ENCODE peak calls at places on chromosomes 11 and 22, in eight cellular contexts. One of them, this sample, is unnamed. For H3K4me1, the result is how much of the 10 kb centered on the place peaks cover.

GRCh38 chr22:29079218-29079901 is 6.5 kb downstream of the KREMEN1 start:
- DNase-seq in spleen: no peak
- DNase-seq in esophagus muscularis mucosa: no peak
- DNase-seq in prostate gland: peak
- DNase-seq in vagina: no peak
- DNase-seq in sigmoid colon: no peak
- DNase-seq in endothelial cell of umbilical vein: no peak
- DNase-seq in HCT116: no peak
- DNase-seq in this sample: no peak

GRCh38 chr22:48660104-48660794 is 1167.4 kb downstream of the BRD1 start:
- DNase-seq in vagina: no peak
- DNase-seq in sigmoid colon: no peak
- DNase-seq in spleen: no peak
- DNase-seq in prostate gland: no peak
- DNase-seq in endothelial cell of umbilical vein: no peak
- DNase-seq in HCT116: no peak
- DNase-seq in esophagus muscularis mucosa: no peak
- DNase-seq in this sample: no peak

GRCh38 chr22:34099278-34099677 is 179.0 kb upstream of the LARGE1 start:
- DNase-seq in prostate gland: peak
- DNase-seq in vagina: no peak
- DNase-seq in spleen: no peak
- DNase-seq in sigmoid colon: no peak
- DNase-seq in esophagus muscularis mucosa: peak
- DNase-seq in endothelial cell of umbilical vein: no peak
- DNase-seq in HCT116: no peak
- DNase-seq in this sample: no peak

GRCh38 chr11:11408436-11409221 is 55.6 kb upstream of the CSNK2A3 start:
- DNase-seq in prostate gland: no peak
- DNase-seq in HCT116: no peak
- DNase-seq in esophagus muscularis mucosa: no peak
- DNase-seq in endothelial cell of umbilical vein: no peak
- DNase-seq in vagina: no peak
- DNase-seq in spleen: no peak
- DNase-seq in sigmoid colon: no peak
- DNase-seq in this sample: no peak

GRCh38 chr22:19405652-19406051 is 25.9 kb downstream of the HIRA start:
- DNase-seq in prostate gland: no peak
- DNase-seq in esophagus muscularis mucosa: no peak
- DNase-seq in spleen: no peak
- DNase-seq in HCT116: no peak
- DNase-seq in sigmoid colon: no peak
- DNase-seq in vagina: no peak
- DNase-seq in endothelial cell of umbilical vein: no peak
- DNase-seq in this sample: no peak

GRCh38 chr11:76419896-76420295 is 24.9 kb upstream of the EMSY start:
- DNase-seq in endothelial cell of umbilical vein: peak
- DNase-seq in esophagus muscularis mucosa: no peak
- DNase-seq in prostate gland: no peak
- DNase-seq in spleen: no peak
- DNase-seq in sigmoid colon: no peak
- DNase-seq in HCT116: no peak
- DNase-seq in vagina: no peak
- DNase-seq in this sample: no peak

GRCh38 chr11:49208006-49208721 is at the start of gene FOLH1:
- DNase-seq in prostate gland: peak
- DNase-seq in HCT116: no peak
- DNase-seq in esophagus muscularis mucosa: no peak
- DNase-seq in vagina: no peak
- DNase-seq in spleen: peak
- DNase-seq in endothelial cell of umbilical vein: peak
- DNase-seq in sigmoid colon: peak
- DNase-seq in this sample: no peak

GRCh38 chr22:17411213-17411612 is 42.0 kb downstream of the CECR2 start:
- DNase-seq in spleen: no peak
- DNase-seq in endothelial cell of umbilical vein: no peak
- DNase-seq in esophagus muscularis mucosa: no peak
- DNase-seq in HCT116: no peak
- DNase-seq in vagina: no peak
- DNase-seq in sigmoid colon: no peak
- DNase-seq in prostate gland: no peak
- DNase-seq in this sample: no peak

GRCh38 chr11:110453684-110454354 is 24.1 kb downstream of the FDX1 start:
- DNase-seq in HCT116: no peak
- DNase-seq in prostate gland: no peak
- DNase-seq in vagina: no peak
- DNase-seq in esophagus muscularis mucosa: no peak
- DNase-seq in spleen: no peak
- DNase-seq in endothelial cell of umbilical vein: no peak
- DNase-seq in sigmoid colon: no peak
- DNase-seq in this sample: no peak

GRCh38 chr11:108853864-108854263 is 189.0 kb downstream of the DDX10 start:
- DNase-seq in sigmoid colon: no peak
- DNase-seq in vagina: no peak
- DNase-seq in spleen: no peak
- DNase-seq in prostate gland: peak
- DNase-seq in endothelial cell of umbilical vein: peak
- DNase-seq in HCT116: no peak
- DNase-seq in esophagus muscularis mucosa: no peak
- DNase-seq in this sample: no peak

GRCh38 chr11:26931248-26931631 is 62.7 kb upstream of the FIBIN start:
- DNase-seq in prostate gland: no peak
- DNase-seq in endothelial cell of umbilical vein: no peak
- DNase-seq in spleen: no peak
- DNase-seq in vagina: no peak
- DNase-seq in HCT116: no peak
- DNase-seq in esophagus muscularis mucosa: no peak
- DNase-seq in sigmoid colon: no peak
- DNase-seq in this sample: no peak

GRCh38 chr22:25558341-25558740 is 6.1 kb upstream of the GRK3 start:
- DNase-seq in prostate gland: no peak
- DNase-seq in HCT116: no peak
- DNase-seq in sigmoid colon: no peak
- DNase-seq in spleen: no peak
- DNase-seq in vagina: no peak
- DNase-seq in endothelial cell of umbilical vein: no peak
- DNase-seq in esophagus muscularis mucosa: no peak
- DNase-seq in this sample: no peak

GRCh38 chr11:64356498-64357411 is 2.2 kb upstream of the RPS6KA4 start:
- DNase-seq in endothelial cell of umbilical vein: peak
- DNase-seq in vagina: no peak
- DNase-seq in prostate gland: no peak
- DNase-seq in sigmoid colon: no peak
- DNase-seq in spleen: no peak
- DNase-seq in esophagus muscularis mucosa: no peak
- DNase-seq in HCT116: peak
- DNase-seq in this sample: no peak

GRCh38 chr22:46113910-46114517 is 36.3 kb upstream of the PPARA start:
- DNase-seq in endothelial cell of umbilical vein: no peak
- DNase-seq in spleen: no peak
- DNase-seq in sigmoid colon: peak
- DNase-seq in HCT116: no peak
- DNase-seq in prostate gland: no peak
- DNase-seq in vagina: no peak
- DNase-seq in esophagus muscularis mucosa: no peak
- DNase-seq in this sample: no peak

GRCh38 chr22:27460596-27461347 is 340.8 kb downstream of the MN1 start:
- DNase-seq in spleen: no peak
- DNase-seq in prostate gland: no peak
- DNase-seq in endothelial cell of umbilical vein: no peak
- DNase-seq in sigmoid colon: peak
- DNase-seq in esophagus muscularis mucosa: no peak
- DNase-seq in vagina: no peak
- DNase-seq in HCT116: no peak
- DNase-seq in this sample: no peak

GRCh38 chr22:50459016-50459415 is 15.8 kb downstream of the SBF1 start:
- DNase-seq in esophagus muscularis mucosa: no peak
- DNase-seq in endothelial cell of umbilical vein: no peak
- DNase-seq in sigmoid colon: no peak
- DNase-seq in HCT116: no peak
- DNase-seq in spleen: no peak
- DNase-seq in vagina: no peak
- DNase-seq in prostate gland: no peak
- DNase-seq in this sample: no peak

GRCh38 chr22:40213478-40213877 is 35.8 kb downstream of the TNRC6B start:
- DNase-seq in sigmoid colon: no peak
- DNase-seq in HCT116: no peak
- DNase-seq in vagina: no peak
- DNase-seq in endothelial cell of umbilical vein: peak
- DNase-seq in spleen: no peak
- DNase-seq in esophagus muscularis mucosa: no peak
- DNase-seq in prostate gland: no peak
- DNase-seq in this sample: peak

GRCh38 chr22:40210814-40211213 is 33.1 kb downstream of the TNRC6B start:
- DNase-seq in vagina: no peak
- DNase-seq in esophagus muscularis mucosa: no peak
- DNase-seq in spleen: no peak
- DNase-seq in endothelial cell of umbilical vein: no peak
- DNase-seq in HCT116: no peak
- DNase-seq in sigmoid colon: no peak
- DNase-seq in prostate gland: no peak
- DNase-seq in this sample: no peak

GRCh38 chr22:40209945-40210485 is 32.3 kb downstream of the TNRC6B start:
- DNase-seq in prostate gland: no peak
- DNase-seq in vagina: no peak
- DNase-seq in spleen: no peak
- DNase-seq in endothelial cell of umbilical vein: no peak
- DNase-seq in sigmoid colon: no peak
- DNase-seq in HCT116: no peak
- DNase-seq in esophagus muscularis mucosa: no peak
- DNase-seq in this sample: no peak

GRCh38 chr22:40211481-40212052 is 33.8 kb downstream of the TNRC6B start:
- DNase-seq in HCT116: no peak
- DNase-seq in esophagus muscularis mucosa: no peak
- DNase-seq in sigmoid colon: no peak
- DNase-seq in prostate gland: no peak
- DNase-seq in spleen: no peak
- DNase-seq in vagina: no peak
- DNase-seq in endothelial cell of umbilical vein: no peak
- DNase-seq in this sample: no peak

DNA sequence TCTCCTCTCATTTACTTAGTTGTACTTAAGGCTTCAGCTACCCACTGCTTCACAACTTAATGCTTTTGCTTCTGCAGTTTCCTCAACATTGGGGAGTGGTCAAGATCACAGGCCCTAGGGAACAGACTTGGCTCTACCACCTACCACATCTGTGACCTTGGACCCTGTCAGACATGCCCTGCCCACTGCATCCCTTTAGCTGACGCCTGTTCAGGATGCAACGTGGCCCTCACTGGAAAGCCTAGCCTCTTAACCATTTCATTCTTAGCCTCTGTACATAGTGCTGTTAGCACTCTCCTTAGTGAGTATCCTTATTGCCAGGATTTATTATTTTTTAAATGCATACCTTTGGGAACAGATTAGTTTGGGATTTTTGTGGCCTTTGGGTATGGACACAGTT is 34.4 kb downstream of the TNRC6B start:
- DNase-seq in vagina: no peak
- DNase-seq in spleen: no peak
- DNase-seq in endothelial cell of umbilical vein: no peak
- DNase-seq in esophagus muscularis mucosa: no peak
- DNase-seq in HCT116: no peak
- DNase-seq in sigmoid colon: no peak
- DNase-seq in prostate gland: no peak
- DNase-seq in this sample: no peak
- H3K4me1 ChIP-seq in vagina: half or more
- H3K4me1 ChIP-seq in spleen: half or more
- H3K4me1 ChIP-seq in endothelial cell of umbilical vein: under half
- H3K4me1 ChIP-seq in esophagus muscularis mucosa: half or more
- H3K4me1 ChIP-seq in HCT116: under half
- H3K4me1 ChIP-seq in sigmoid colon: half or more
- H3K4me1 ChIP-seq in prostate gland: under half
- H3K4me1 ChIP-seq in this sample: half or more

GRCh38 chr11:952406-953385 is 27.0 kb downstream of the AP2A2 start:
- DNase-seq in vagina: no peak
- DNase-seq in esophagus muscularis mucosa: no peak
- DNase-seq in prostate gland: no peak
- DNase-seq in spleen: no peak
- DNase-seq in sigmoid colon: no peak
- DNase-seq in HCT116: no peak
- DNase-seq in endothelial cell of umbilical vein: no peak
- DNase-seq in this sample: no peak
- TF ChIP-seq POLR2A in vagina: no peak
- TF ChIP-seq POLR2A in esophagus muscularis mucosa: no peak
- TF ChIP-seq POLR2A in prostate gland: no peak
- TF ChIP-seq POLR2A in spleen: no peak
- TF ChIP-seq POLR2A in sigmoid colon: no peak
- TF ChIP-seq POLR2A in HCT116: no peak
- TF ChIP-seq POLR2A in endothelial cell of umbilical vein: no peak
- TF ChIP-seq POLR2A in this sample: no peak

DNA sequence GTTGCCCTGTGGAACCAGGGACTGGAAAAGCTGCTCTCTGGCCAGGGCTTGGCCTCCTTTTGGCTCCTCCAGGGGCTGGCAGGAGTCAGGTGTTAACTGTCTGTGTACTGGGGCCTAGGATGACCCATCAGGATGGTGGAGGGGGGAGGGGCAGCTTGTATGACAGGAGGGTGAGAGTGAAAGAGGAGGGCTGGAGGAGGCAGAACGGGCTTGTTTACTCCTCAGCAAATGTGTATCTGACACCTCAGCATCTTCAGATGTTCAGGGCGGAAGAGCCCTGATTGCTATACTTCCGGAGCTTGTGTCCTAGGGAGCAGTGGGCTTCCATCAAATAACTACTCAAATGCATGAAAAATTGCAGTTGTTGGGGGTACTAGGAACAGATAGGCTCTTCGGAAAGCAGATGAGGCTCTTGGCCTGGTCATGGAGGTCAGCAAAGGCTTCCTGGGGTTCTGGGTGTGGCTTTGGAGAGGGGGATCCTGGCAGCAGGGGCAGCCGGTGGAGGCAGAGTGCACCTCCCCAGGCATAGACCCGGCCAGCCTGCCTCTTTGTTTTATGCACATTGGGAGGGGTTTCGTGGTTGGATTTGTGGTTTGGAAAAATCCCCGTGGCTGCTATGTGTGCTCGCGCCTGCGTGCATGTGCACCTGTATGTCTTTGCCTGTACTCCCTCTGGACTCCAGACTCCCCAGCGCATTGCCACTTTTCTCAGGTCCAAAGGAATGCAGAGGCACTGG is 31.2 kb downstream of the CD82 start:
- DNase-seq in vagina: no peak
- DNase-seq in esophagus muscularis mucosa: no peak
- DNase-seq in prostate gland: no peak
- DNase-seq in endothelial cell of umbilical vein: no peak
- DNase-seq in HCT116: no peak
- DNase-seq in sigmoid colon: no peak
- DNase-seq in spleen: no peak
- DNase-seq in this sample: no peak
- TF ChIP-seq POLR2AphosphoS5 in vagina: no peak
- TF ChIP-seq POLR2AphosphoS5 in esophagus muscularis mucosa: no peak
- TF ChIP-seq POLR2AphosphoS5 in prostate gland: no peak
- TF ChIP-seq POLR2AphosphoS5 in endothelial cell of umbilical vein: no peak
- TF ChIP-seq POLR2AphosphoS5 in HCT116: no peak
- TF ChIP-seq POLR2AphosphoS5 in sigmoid colon: no peak
- TF ChIP-seq POLR2AphosphoS5 in spleen: peak
- TF ChIP-seq POLR2AphosphoS5 in this sample: no peak

DNA sequence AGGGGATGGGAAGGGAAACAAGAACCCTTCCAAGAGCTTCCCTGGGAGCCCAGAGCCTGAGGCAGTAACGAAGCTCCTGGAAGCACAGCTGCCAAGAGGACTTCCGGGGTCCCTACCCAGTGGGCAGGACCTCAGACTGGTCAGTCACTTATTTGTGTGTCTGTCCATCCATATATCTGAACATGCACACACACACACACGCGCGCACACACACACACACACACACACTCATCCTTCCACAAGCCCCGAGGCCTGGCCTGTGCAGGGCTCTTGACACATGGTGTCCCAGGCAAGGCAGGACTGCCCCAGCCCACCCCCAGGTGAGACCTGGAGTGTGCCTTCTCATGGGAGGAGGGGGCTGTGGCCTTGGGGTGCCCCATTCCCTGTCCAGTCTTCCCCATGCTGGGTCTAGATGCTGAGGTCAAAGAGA is 44.9 kb downstream of the IGLL5 start:
- DNase-seq in esophagus muscularis mucosa: no peak
- DNase-seq in spleen: peak
- DNase-seq in sigmoid colon: no peak
- DNase-seq in vagina: no peak
- DNase-seq in endothelial cell of umbilical vein: no peak
- DNase-seq in prostate gland: no peak
- DNase-seq in HCT116: no peak
- DNase-seq in this sample: no peak
- H3K4me1 ChIP-seq in esophagus muscularis mucosa: under half
- H3K4me1 ChIP-seq in spleen: under half
- H3K4me1 ChIP-seq in sigmoid colon: under half
- H3K4me1 ChIP-seq in vagina: under half
- H3K4me1 ChIP-seq in endothelial cell of umbilical vein: under half
- H3K4me1 ChIP-seq in prostate gland: under half
- H3K4me1 ChIP-seq in HCT116: under half
- H3K4me1 ChIP-seq in this sample: under half

This sample was measured in suprapubic skin.